ENCODE peak calls at places on chromosome 16, in eight cellular contexts. B is NCI-H524; U is stimulated activated CD8-positive, alpha-beta memory T cell treated with anti-CD3 and anti-CD28 coated beads, Interleukin-15, amount 100 ng/mL, for 4 hours; T is foreskin fibroblast; D is GOT3; K is NCI-H774; O is neuronal stem cell; I is activated naive CD4-positive, alpha-beta T cell. J is an unnamed sample.

GRCh38 chr16:89048871-89049422 is 44.7 kb upstream of the ACSF3 start:
- DNase-seq in B (no peak), U (no peak), T (no peak), D (no peak), K (no peak), O (no peak), I (no peak), J (no peak)

GRCh38 chr16:69647020-69647419 is 79.3 kb downstream of the NQO1 start:
- DNase-seq in B (no peak), U (no peak), T (no peak), D (no peak), K (no peak), O (no peak), I (no peak), J (no peak)

GRCh38 chr16:30841332-30841731 is 52.5 kb downstream of the BCL7C start:
- DNase-seq in B (no peak), U (no peak), T (no peak), D (no peak), K (no peak), O (no peak), I (no peak), J (no peak)

GRCh38 chr16:51321251-51321650 is 170.2 kb upstream of the SALL1 start:
- DNase-seq in B (no peak), U (no peak), T (peak), D (no peak), K (no peak), O (no peak), I (no peak), J (no peak)

GRCh38 chr16:57533366-57533617 is 3.1 kb downstream of the CCDC102A start:
- DNase-seq in B (no peak), U (no peak), T (no peak), D (no peak), K (no peak), O (no peak), I (no peak), J (no peak)

GRCh38 chr16:1573301-1573700 is 38.6 kb downstream of the IFT140 start:
- DNase-seq in B (no peak), U (no peak), T (no peak), D (no peak), K (no peak), O (no peak), I (no peak), J (no peak)

GRCh38 chr16:82425661-82426060 is 201.1 kb upstream of the CDH13 start:
- DNase-seq in B (no peak), U (no peak), T (no peak), D (no peak), K (no peak), O (no peak), I (no peak), J (no peak)

GRCh38 chr16:54957403-54957802 is 26.7 kb downstream of the IRX5 start:
- DNase-seq in B (peak), U (no peak), T (peak), D (no peak), K (peak), O (no peak), I (no peak), J (no peak)

GRCh38 chr16:88023786-88024185 is 72.6 kb downstream of the BANP start:
- DNase-seq in B (no peak), U (no peak), T (no peak), D (no peak), K (no peak), O (no peak), I (no peak), J (no peak)

GRCh38 chr16:79449906-79450305 is 150.6 kb downstream of the MAF start:
- DNase-seq in B (no peak), U (no peak), T (no peak), D (no peak), K (no peak), O (no peak), I (no peak), J (no peak)

J was measured in upper lobe of left lung.